ENCODE peak calls at places on chromosomes 12 and 14, in four cellular contexts. One of them, this sample, is unnamed.

GRCh38 chr14:51248041-51248987 is 8.3 kb downstream of the TMX1 start:
- DNase-seq in fibroblast of lung: no peak
- DNase-seq in CD14-positive monocyte: no peak
- DNase-seq in cardiac septum: no peak
- DNase-seq in this sample: no peak

GRCh38 chr12:92404921-92405320 is 259.3 kb upstream of the BTG1 start:
- DNase-seq in cardiac septum: no peak
- DNase-seq in fibroblast of lung: no peak
- DNase-seq in CD14-positive monocyte: no peak
- DNase-seq in this sample: no peak

GRCh38 chr12:87795555-87795954 is 233.6 kb downstream of the C12orf50 start:
- DNase-seq in CD14-positive monocyte: no peak
- DNase-seq in cardiac septum: no peak
- DNase-seq in fibroblast of lung: no peak
- DNase-seq in this sample: no peak

GRCh38 chr12:94057262-94058151 is 90.9 kb upstream of the PLXNC1 start:
- DNase-seq in fibroblast of lung: peak
- DNase-seq in cardiac septum: no peak
- DNase-seq in CD14-positive monocyte: no peak
- DNase-seq in this sample: no peak

GRCh38 chr12:52618216-52618615 is at the start of gene KRT73:
- DNase-seq in fibroblast of lung: no peak
- DNase-seq in CD14-positive monocyte: no peak
- DNase-seq in cardiac septum: no peak
- DNase-seq in this sample: no peak

GRCh38 chr12:51127050-51127729 is 43.8 kb upstream of the CSRNP2 start:
- DNase-seq in CD14-positive monocyte: no peak
- DNase-seq in cardiac septum: no peak
- DNase-seq in fibroblast of lung: peak
- DNase-seq in this sample: peak

GRCh38 chr12:78530065-78530765 is 334.4 kb upstream of the SYT1 start:
- DNase-seq in cardiac septum: no peak
- DNase-seq in fibroblast of lung: peak
- DNase-seq in CD14-positive monocyte: no peak
- DNase-seq in this sample: peak

GRCh38 chr14:23078692-23079116 is 16.2 kb downstream of the ACIN1 start:
- DNase-seq in cardiac septum: peak
- DNase-seq in fibroblast of lung: peak
- DNase-seq in CD14-positive monocyte: peak
- DNase-seq in this sample: peak

GRCh38 chr14:92489394-92490238 is 24.0 kb upstream of the RIN3 start:
- DNase-seq in cardiac septum: no peak
- DNase-seq in CD14-positive monocyte: no peak
- DNase-seq in fibroblast of lung: no peak
- DNase-seq in this sample: no peak

GRCh38 chr14:100536721-100537700 is 50.2 kb downstream of the BEGAIN start:
- DNase-seq in CD14-positive monocyte: peak
- DNase-seq in fibroblast of lung: no peak
- DNase-seq in cardiac septum: peak
- DNase-seq in this sample: no peak